ENCODE peak calls at places on chromosomes 2 and 18, in ten cellular contexts. R is fibroblast of mammary gland; T is fibroblast of pulmonary artery; L is lower lobe of right lung; F is WTC11; Y is nephron progenitor cell; G is CD4-positive, alpha-beta T cell; A is IMR-90; J is brain microvascular endothelial cell; N is activated B cell treated with CpG ODN at 0.5 μM for 24 hours. D is an unnamed sample.

GRCh38 chr2:133360882-133361281 is 207.4 kb downstream of the NCKAP5 start:
- DNase-seq in L (no peak), T (no peak), Y (no peak), A (no peak), F (no peak), G (no peak), R (no peak), N (no peak), J (no peak), D (no peak)

GRCh38 chr2:158189526-158189925 is 87.8 kb downstream of the UPP2 start:
- DNase-seq in F (no peak), J (no peak), L (no peak), Y (no peak), T (no peak), R (no peak), G (no peak), A (no peak), N (no peak), D (no peak)

GRCh38 chr18:68735498-68736343 is 20.8 kb upstream of the TMX3 start:
- DNase-seq in T (peak), N (no peak), R (peak), J (peak), A (peak), Y (no peak), L (no peak), F (no peak), G (no peak), D (no peak)

GRCh38 chr2:150122871-150123588 is 364.4 kb downstream of the RND3 start:
- DNase-seq in F (no peak), J (peak), R (no peak), Y (no peak), L (no peak), N (no peak), A (no peak), T (no peak), G (no peak), D (no peak)

GRCh38 chr18:36522503-36522902 is 225.0 kb downstream of the FHOD3 start:
- DNase-seq in R (no peak), A (no peak), Y (no peak), J (no peak), F (no peak), T (no peak), G (no peak), N (no peak), L (no peak), D (no peak)

GRCh38 chr2:218583983-218584850 is 15.6 kb downstream of the CNOT9 start:
- DNase-seq in A (no peak), G (no peak), Y (no peak), F (no peak), L (no peak), N (no peak), R (no peak), J (no peak), T (no peak), D (no peak)

GRCh38 chr2:9771481-9772017 is 71.7 kb upstream of the TAF1B start:
- DNase-seq in T (peak), A (peak), F (no peak), L (no peak), Y (peak), J (peak), N (no peak), R (peak), G (no peak), D (no peak)

GRCh38 chr18:778194-779007 is 33.6 kb downstream of the YES1 start:
- DNase-seq in G (no peak), J (no peak), L (no peak), A (peak), R (no peak), N (no peak), Y (no peak), F (no peak), T (peak), D (no peak)

GRCh38 chr2:213021971-213022899 is 129.2 kb downstream of the IKZF2 start:
- DNase-seq in R (peak), A (peak), T (peak), J (peak), F (no peak), G (no peak), L (no peak), N (no peak), Y (no peak), D (no peak)

GRCh38 chr2:215624423-215624829 is 188.6 kb upstream of the FN1 start:
- DNase-seq in G (no peak), Y (no peak), R (peak), N (no peak), L (peak), F (no peak), A (peak), T (peak), J (peak), D (peak)

DNA sequence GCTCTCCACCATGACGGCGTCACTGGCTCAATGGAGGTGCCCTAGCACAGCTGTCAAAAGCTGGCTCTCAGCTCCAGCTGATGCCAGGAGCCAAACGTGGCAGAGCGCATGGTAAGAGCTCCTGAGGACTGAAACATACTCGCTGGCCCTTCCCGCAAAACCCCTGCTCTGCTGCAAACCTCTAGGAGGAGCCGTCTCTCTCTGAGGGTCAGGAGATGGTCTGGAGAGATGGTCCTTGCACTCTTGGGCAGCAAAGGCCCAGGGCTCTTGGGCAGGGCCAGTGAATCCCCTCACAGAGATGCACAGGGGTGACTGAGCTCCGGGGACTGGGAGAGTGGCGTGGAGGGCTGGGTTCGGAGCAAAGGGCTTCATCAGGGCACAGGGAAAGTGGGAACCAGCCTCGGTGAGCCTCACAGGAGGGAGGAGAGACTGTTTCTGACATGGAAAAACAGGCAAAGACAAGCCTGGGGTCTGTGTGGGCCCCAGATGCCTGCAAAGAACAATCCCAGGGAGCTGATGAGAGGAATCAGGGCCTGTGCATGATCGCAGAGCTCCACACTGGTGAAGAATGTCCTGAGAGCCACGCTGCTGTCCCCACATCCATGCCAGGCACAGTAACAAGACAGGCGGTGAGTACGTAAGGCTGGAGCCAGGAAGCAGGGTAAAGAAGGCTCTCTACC is 17.2 kb downstream of the SNORC start:
- DNase-seq in Y (no peak), J (no peak), A (no peak), T (peak), G (no peak), L (no peak), F (peak), R (no peak), N (peak), D (peak)
- TF ChIP-seq CTCF in Y (no peak), J (peak), A (peak), T (peak), G (no peak), L (no peak), F (no peak), R (peak), N (no peak), D (no peak)

GRCh38 chr2:43898134-43898957 is 59.6 kb downstream of the ABCG8 start:
- DNase-seq in A (peak), T (no peak), J (peak), L (peak), R (peak), Y (peak), G (no peak), F (peak), N (no peak), D (no peak)
- TF ChIP-seq CTCF in A (no peak), T (peak), J (peak), L (peak), R (no peak), Y (no peak), G (no peak), F (no peak), N (no peak), D (no peak)

DNA sequence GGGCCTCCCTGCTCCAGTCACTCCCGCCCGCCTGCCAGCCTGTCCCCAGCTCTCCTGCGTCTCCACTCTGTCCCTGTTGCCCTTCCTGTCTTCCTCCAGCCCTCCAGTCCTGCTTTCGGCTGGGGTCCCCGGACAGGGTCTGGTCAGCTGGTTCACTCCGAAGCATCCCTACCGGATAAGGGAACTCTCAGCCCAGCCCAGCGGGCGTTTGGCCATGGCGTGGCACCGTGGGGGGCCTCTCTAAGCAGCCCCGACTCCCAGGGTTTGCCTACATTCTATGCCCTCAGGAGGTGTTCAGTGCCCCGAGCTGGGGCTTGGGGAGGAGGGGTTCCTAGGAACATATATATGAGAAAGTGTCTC is 183.0 kb upstream of the HAAO start:
- DNase-seq in N (peak), Y (no peak), G (no peak), J (no peak), R (no peak), L (no peak), T (no peak), F (no peak), A (no peak), D (no peak)
- TF ChIP-seq CTCF in N (no peak), Y (no peak), G (peak), J (no peak), R (no peak), L (peak), T (no peak), F (no peak), A (no peak), D (no peak)

DNA sequence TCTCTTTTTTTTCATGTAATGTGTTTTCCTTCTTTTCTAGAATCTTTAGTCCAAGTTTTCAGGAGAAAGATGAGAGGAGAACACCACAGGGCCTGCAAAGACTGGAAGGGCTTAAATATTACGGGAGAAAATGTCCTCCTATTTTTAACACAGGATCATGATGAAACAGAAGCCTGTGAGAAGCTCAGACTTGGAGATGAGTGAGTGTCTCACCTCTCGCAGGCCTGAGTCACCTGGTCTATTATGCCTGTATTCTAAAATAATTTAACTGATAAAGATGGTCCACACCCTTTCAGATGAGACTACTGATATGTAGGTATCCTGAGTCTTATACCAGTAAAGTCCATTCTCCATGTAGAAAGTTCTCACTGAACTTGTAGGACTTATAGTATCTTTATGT is 143.2 kb downstream of the EPHA4 start:
- DNase-seq in A (no peak), G (no peak), N (no peak), J (no peak), T (no peak), L (no peak), Y (no peak), F (no peak), R (no peak), D (no peak)
- TF ChIP-seq CTCF in A (no peak), G (no peak), N (no peak), J (no peak), T (no peak), L (no peak), Y (no peak), F (no peak), R (no peak), D (no peak)

GRCh38 chr2:163698857-163699256 is 37.0 kb downstream of the FIGN start:
- DNase-seq in F (peak), A (no peak), Y (no peak), J (peak), R (no peak), L (no peak), T (no peak), G (no peak), N (no peak), D (no peak)
- TF ChIP-seq CTCF in F (no peak), A (no peak), Y (no peak), J (no peak), R (no peak), L (no peak), T (no peak), G (no peak), N (no peak), D (no peak)

GRCh38 chr18:4806342-4806741 is 351.2 kb upstream of the DLGAP1 start:
- DNase-seq in G (no peak), R (no peak), Y (no peak), L (no peak), T (no peak), J (no peak), N (no peak), A (no peak), F (no peak), D (no peak)

GRCh38 chr18:4797286-4797685 is 342.2 kb upstream of the DLGAP1 start:
- DNase-seq in F (no peak), J (no peak), R (no peak), Y (no peak), G (no peak), L (no peak), A (no peak), T (no peak), N (no peak), D (no peak)

GRCh38 chr18:4807495-4808293 is 352.6 kb upstream of the DLGAP1 start:
- DNase-seq in N (no peak), T (no peak), G (no peak), Y (no peak), A (no peak), F (no peak), J (no peak), L (no peak), R (no peak), D (no peak)

DNA sequence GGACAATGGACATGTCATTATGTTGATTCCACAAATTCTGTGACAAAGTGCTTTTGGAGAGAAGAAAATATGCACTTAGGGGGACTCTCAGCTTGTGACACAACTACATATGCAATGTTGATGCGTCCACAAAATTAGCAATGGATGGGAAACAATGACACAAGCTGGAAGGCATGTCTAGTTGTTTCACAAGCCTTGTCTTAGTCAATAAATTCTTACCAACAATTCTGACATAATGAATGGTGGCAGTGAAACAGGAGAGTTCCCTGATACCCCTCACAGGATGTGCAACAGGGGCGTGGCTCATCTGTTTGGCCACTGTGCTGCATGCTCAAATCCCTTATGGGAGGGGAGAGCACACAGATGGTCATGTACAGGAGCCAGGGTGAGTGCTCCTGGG is 347.2 kb upstream of the DLGAP1 start:
- DNase-seq in A (no peak), J (no peak), G (no peak), N (no peak), R (no peak), L (no peak), Y (no peak), T (no peak), F (no peak), D (no peak)
- TF ChIP-seq CTCF in A (no peak), J (no peak), G (no peak), N (no peak), R (no peak), L (no peak), Y (no peak), T (no peak), F (no peak), D (no peak)

DNA sequence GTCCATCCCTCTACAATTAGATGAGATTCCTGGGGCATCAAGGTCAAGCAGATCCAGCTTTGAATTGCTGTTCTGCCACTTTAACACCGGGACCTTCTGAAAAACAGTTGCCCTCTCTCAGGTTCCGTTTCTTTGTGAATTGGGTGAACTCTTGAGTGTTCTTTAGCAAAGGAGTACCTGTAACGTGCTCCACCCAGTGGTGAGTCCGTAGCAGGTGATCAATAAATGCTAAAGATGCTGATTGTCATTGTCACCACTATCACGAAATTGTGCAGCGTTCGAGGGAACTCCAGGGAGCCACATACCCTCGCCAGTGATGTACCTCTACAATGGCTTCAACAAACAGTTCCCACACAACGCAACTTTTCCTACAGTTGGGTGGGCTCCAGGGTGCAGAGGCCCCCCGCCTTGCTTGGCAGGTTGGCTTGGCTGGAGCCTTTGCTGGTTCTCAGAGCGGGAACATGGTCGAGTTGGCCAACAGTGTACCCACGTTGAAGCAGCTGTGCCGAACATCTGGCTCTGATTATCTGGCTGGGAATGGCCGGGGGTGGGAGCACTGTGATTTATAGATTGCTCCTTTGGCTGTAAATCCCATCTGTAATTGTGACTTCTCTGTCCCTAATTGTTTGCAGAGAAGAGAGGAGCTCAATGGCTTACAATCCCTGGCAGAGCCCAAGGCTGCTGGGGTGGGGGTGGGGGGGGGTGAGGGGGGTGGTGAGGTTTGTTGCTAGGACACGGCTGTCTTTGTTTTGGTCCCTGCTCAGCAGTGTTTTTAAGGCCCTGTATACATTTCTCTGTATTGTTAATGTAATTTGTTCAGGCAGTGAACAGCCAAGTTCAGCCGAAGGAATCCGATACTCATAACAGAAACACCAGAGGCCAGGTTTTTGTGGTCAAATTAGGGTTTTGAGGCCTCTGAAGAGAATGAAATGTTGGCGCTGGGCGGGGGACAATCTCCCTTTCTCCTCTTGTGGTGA is 82.2 kb downstream of the TCF7L1 start:
- DNase-seq in N (no peak), R (peak), A (peak), G (no peak), F (no peak), Y (peak), J (peak), L (no peak), T (peak), D (no peak)
- TF ChIP-seq CTCF in N (no peak), R (no peak), A (no peak), G (no peak), F (no peak), Y (no peak), J (peak), L (no peak), T (no peak), D (no peak)

DNA sequence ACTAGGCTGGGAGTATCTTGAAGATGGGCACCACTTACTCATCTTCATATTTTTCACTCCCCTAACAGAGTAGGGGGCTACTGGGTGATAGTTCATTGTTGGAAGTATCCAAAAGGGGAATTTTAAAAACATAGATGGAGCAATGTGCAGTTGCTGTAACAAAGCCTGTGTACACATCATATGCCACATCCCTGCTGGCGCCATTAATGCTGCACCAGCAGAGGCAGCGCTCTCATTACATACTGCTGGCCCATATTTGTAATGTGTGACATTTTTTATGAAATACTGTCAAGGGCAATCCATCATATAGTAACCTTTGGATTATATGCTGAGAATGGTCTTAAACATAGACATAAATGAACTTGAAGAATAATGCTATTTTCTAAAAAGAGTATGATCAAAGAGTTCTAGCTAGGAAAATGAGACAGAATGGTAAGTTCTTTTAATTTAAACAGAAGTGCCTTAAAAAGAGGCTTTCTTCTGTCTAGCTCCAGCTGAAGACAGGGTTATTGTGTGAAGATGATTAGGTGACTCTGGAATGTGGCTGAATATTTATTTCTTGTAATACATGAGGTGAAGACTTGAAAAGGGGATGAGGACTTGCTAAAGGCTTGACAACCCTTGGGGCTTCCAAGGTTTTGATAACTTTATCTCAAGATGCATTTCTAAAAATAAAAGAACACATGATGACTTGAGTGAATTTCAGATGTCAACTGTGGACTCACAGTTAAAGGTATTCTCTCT is 2.4 kb upstream of the TMEM178A start:
- DNase-seq in R (no peak), F (no peak), A (peak), G (no peak), L (no peak), N (no peak), J (no peak), T (no peak), Y (no peak), D (no peak)
- TF ChIP-seq CTCF in R (no peak), F (no peak), A (no peak), G (no peak), L (no peak), N (no peak), J (peak), T (no peak), Y (no peak), D (no peak)

DNA sequence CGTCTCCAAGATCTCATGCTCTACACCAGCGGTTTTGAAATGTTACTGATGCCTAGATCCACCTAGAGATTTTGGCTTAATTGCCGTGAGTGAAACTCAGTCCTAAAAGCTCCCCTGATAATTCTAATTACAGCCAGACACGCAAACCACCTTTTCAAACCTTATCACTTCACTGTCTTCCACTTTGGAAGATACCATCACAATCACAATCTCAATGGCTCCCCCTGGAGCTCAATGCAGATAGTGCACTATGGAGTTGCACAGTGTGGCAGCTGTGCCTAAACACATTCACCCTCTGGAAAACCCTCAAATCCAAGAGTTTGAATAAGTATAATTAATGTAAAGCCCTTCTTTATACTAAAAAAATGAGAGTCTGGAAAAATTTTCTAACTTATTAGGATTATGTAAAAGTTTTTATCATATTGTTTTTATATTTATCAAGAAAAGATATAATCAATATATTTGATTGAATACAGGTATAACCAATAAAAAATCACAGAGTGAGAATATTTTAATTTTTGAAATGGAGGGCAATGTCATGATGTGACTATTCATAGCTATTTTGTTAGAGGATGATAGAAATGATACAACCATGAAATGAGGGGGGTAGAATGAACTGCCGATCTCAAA is 102.9 kb upstream of the SLC8A1 start:
- DNase-seq in F (peak), N (no peak), G (peak), Y (peak), A (peak), T (peak), L (peak), R (peak), J (peak), D (no peak)
- TF ChIP-seq CTCF in F (peak), N (peak), G (peak), Y (peak), A (peak), T (peak), L (peak), R (peak), J (peak), D (peak)

D was measured in coronary artery.